ENCODE peak calls at places on chromosomes 11 and 22, in ten cellular contexts. R, E, Q, X, Z, U, V, K, B and P are unnamed samples.
A peak's percentile ranks its signal among the peaks of the same experiment; 100 is the strongest.

GRCh38 chr11:3195251-3196160 is 23.1 kb downstream of the MRGPRG start:
- DNase-seq in R (no peak), E (no peak), Q (peak; percentile 30), X (no peak), Z (no peak), U (no peak), V (peak; percentile 65), K (no peak), B (no peak), P (no peak)

GRCh38 chr22:19554834-19555404 is 30.7 kb upstream of the CLDN5 start:
- DNase-seq in R (no peak), E (no peak), Q (no peak), X (no peak), Z (no peak), U (no peak), V (no peak), K (peak; percentile 66), B (peak; percentile 19), P (no peak)

GRCh38 chr11:130103296-130103814 is 33.7 kb downstream of the APLP2 start:
- DNase-seq in R (no peak), E (no peak), Q (no peak), X (peak; percentile 99), Z (no peak), U (no peak), V (no peak), K (no peak), B (peak; percentile 94), P (peak; percentile 79)

GRCh38 chr22:42296381-42296853 is 26.0 kb upstream of the TCF20 start:
- DNase-seq in R (peak; percentile 47), E (no peak), Q (no peak), X (no peak), Z (no peak), U (peak; percentile 77), V (no peak), K (no peak), B (no peak), P (no peak)

GRCh38 chr22:46546466-46547178 is 9.2 kb upstream of the CELSR1 start:
- DNase-seq in R (peak; percentile 82), E (no peak), Q (no peak), X (no peak), Z (no peak), U (no peak), V (peak; percentile 62), K (peak; percentile 67), B (peak; percentile 65), P (no peak)

GRCh38 chr22:49243335-49243734 is 584.3 kb downstream of the BRD1 start:
- DNase-seq in R (no peak), E (no peak), Q (no peak), X (no peak), Z (no peak), U (no peak), V (no peak), K (no peak), B (no peak), P (no peak)

GRCh38 chr11:29527391-29527936 is 489.4 kb downstream of the KCNA4 start:
- DNase-seq in R (no peak), E (no peak), Q (no peak), X (peak; percentile 3), Z (no peak), U (peak; percentile 65), V (no peak), K (no peak), B (peak; percentile 83), P (peak; percentile 4)

GRCh38 chr11:43681543-43681942 is 1.0 kb downstream of the HSD17B12 start:
- DNase-seq in R (no peak), E (no peak), Q (no peak), X (no peak), Z (no peak), U (no peak), V (no peak), K (no peak), B (peak; percentile 39), P (no peak)

GRCh38 chr11:4611986-4612385 is 4.0 kb upstream of the TRIM68 start:
- DNase-seq in R (no peak), E (no peak), Q (no peak), X (no peak), Z (no peak), U (no peak), V (no peak), K (no peak), B (no peak), P (no peak)

GRCh38 chr11:4607782-4608666 is at the start of gene TRIM68:
- DNase-seq in R (peak; percentile 98), E (peak; percentile 84), Q (peak; percentile 96), X (peak; percentile 80), Z (peak; percentile 95), U (peak; percentile 94), V (peak; percentile 98), K (peak; percentile 99), B (peak; percentile 95), P (peak; percentile 89)

GRCh38 chr11:4607111-4607510 is 920 bp downstream of the TRIM68 start:
- DNase-seq in R (no peak), E (no peak), Q (no peak), X (no peak), Z (no peak), U (no peak), V (no peak), K (no peak), B (peak; percentile 27), P (no peak)

GRCh38 chr11:4606231-4607015 is 1.6 kb downstream of the TRIM68 start:
- DNase-seq in R (no peak), E (no peak), Q (no peak), X (peak; percentile 11), Z (no peak), U (no peak), V (no peak), K (no peak), B (peak; percentile 67), P (no peak)

GRCh38 chr11:4610258-4610935 is 2.4 kb upstream of the TRIM68 start:
- DNase-seq in R (no peak), E (no peak), Q (peak; percentile 49), X (no peak), Z (no peak), U (peak; percentile 7), V (no peak), K (no peak), B (peak; percentile 55), P (no peak)
- H3K4me3 ChIP-seq in R (no peak overlapping the region), E (no peak overlapping the region), Q (peak overlapping the region; percentile 48), X (no peak overlapping the region), Z (peak overlapping the region; percentile 4), U (no peak overlapping the region), V (peak overlapping the region; percentile 18), K (no peak overlapping the region), B (peak overlapping the region; percentile 34), P (no peak overlapping the region)

GRCh38 chr22:37639070-37639760 is at the start of gene SH3BP1:
- DNase-seq in R (peak; percentile 70), E (peak; percentile 69), Q (peak; percentile 76), X (no peak), Z (peak; percentile 62), U (peak; percentile 67), V (peak; percentile 94), K (peak; percentile 69), B (no peak), P (no peak)

GRCh38 chr22:37638351-37639069 is 959 bp upstream of the SH3BP1 start:
- DNase-seq in R (no peak), E (no peak), Q (no peak), X (no peak), Z (no peak), U (no peak), V (peak; percentile 81), K (no peak), B (no peak), P (no peak)

GRCh38 chr22:37639771-37640590 is 512 bp downstream of the SH3BP1 start:
- DNase-seq in R (no peak), E (no peak), Q (no peak), X (no peak), Z (no peak), U (peak; percentile 53), V (peak; percentile 85), K (no peak), B (no peak), P (no peak)

GRCh38 chr22:37641251-37641949 is 1.9 kb downstream of the SH3BP1 start:
- DNase-seq in R (no peak), E (no peak), Q (no peak), X (no peak), Z (no peak), U (no peak), V (peak; percentile 78), K (no peak), B (no peak), P (no peak)

GRCh38 chr22:37640591-37641250 is 1.3 kb downstream of the SH3BP1 start:
- DNase-seq in R (no peak), E (no peak), Q (no peak), X (no peak), Z (no peak), U (no peak), V (peak; percentile 84), K (no peak), B (no peak), P (no peak)
- H3K4me3 ChIP-seq in R (peak overlapping the region; percentile 46), E (peak overlapping the region; percentile 44), Q (peak overlapping the region; percentile 94), X (peak overlapping the region; percentile 62), Z (peak overlapping the region; percentile 47), U (peak overlapping the region; percentile 94), V (peak overlapping the region; percentile 81), K (no peak overlapping the region), B (peak overlapping the region; percentile 75), P (peak overlapping the region; percentile 88)

DNA sequence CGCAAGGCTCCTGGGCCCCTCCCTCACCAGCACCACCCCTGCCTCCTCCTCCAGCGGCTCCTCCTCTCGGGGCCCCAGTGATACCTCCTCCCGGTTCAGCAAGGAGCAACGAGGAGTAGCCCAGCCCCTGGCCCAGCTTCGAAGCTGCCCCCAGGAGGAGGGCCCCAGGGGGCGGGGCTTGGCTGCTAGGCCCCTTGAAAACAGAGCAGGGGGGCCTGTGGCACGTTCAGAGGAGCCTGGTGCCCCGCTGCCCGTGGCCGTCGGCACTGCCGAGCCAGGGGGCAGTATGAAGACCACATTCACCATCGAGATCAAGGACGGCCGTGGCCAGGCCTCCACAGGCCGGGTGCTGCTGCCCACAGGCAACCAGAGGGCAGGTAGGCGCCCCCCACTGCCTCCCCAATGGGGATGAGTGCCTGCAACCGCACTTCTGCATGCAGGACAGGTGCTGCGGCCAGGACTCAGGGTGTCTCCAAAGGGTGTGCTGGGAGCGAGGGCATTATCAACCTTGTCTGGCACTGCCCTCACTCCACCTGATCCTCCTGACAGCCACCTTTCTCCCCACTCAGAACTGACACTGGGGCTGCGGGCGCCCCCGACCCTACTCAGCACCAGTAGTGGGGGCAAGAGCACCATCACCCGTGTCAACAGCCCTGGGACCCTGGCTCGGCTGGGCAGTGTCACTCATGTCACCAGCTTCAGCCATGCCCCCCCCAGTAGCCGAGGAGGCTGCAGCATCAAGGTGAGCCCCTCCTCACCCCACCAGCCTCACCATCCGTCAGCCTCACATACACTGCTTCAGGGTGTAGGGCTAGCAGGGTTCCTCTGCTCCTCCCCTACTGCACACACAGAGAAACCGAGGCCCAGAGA is 10.2 kb downstream of the SMTN start:
- DNase-seq in R (peak; percentile 20), E (no peak), Q (peak; percentile 15), X (no peak), Z (no peak), U (no peak), V (no peak), K (peak; percentile 42), B (no peak), P (no peak)
- H3K4me3 ChIP-seq in R (no peak overlapping the region), E (no peak overlapping the region), Q (no peak overlapping the region), X (no peak overlapping the region), Z (peak overlapping the region; percentile 26), U (no peak overlapping the region), V (no peak overlapping the region), K (no peak overlapping the region), B (no peak overlapping the region), P (no peak overlapping the region)

DNA sequence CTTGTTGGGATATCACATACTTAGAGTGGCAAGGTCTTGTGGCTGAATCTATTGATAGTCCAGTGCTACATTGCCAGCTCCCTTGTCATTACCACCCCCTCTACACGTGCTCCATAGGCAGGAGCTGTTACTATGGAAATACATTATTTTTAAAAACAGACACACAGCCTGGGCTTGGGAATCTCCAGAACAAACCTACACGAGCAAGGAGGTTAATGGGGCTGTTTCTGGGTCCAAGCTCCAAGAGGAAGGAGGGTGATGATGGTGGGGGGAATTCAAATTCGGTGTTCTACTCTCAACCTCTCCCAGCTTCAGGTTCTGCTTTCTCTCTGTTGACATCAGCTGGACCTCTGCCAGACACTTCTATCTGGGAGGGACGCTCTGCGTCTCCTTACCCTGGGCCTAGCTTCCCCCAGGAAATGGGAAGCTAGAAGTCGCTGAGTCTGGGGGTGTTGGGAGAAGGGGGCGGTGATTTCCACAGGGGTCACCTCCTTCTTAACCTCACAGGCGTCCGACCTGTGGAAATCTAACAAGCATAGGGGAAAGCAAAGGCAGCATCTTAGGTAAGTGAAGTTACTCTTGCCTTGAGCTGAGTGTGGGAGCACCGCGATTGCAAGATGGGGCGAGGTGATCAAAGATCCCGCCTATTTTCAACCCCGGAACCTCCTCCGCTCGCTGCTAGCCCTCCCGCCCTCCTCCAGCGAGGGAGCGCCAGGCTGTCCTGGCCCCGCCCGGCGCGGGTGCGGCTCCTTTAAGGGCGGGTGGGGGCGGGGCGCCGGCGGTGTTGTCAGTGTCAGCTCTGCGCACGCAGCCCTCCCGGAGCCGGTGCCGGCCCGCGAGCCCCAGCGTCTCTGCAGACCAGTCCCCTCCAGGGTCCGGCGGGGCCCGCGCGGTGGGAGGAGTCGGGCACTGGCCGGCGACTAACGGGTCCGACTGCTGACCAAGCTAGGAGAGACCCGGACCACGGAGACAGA is at the start of gene C2CD2L:
- DNase-seq in R (peak; percentile 91), E (peak; percentile 91), Q (peak; percentile 90), X (no peak), Z (peak; percentile 90), U (peak; percentile 92), V (peak; percentile 97), K (peak; percentile 77), B (peak; percentile 85), P (peak; percentile 64)
- H3K4me3 ChIP-seq in R (peak within 1 kb of the TSS; percentile 89), E (peak within 1 kb of the TSS; percentile 73), Q (peak within 1 kb of the TSS; percentile 90), X (peak within 1 kb of the TSS; percentile 77), Z (peak within 1 kb of the TSS; percentile 92), U (peak within 1 kb of the TSS; percentile 93), V (peak within 1 kb of the TSS; percentile 98), K (peak within 1 kb of the TSS; percentile 76), B (peak within 1 kb of the TSS; percentile 84), P (peak within 1 kb of the TSS; percentile 80)